ENCODE peak calls at places on chromosomes 3 and 15, in five cellular contexts. K is mammary epithelial cell, W is HAP-1, Y is left ventricle myocardium inferior, X is lower lobe of right lung. J is an unnamed sample.

GRCh38 chr3:148797822-148798221 is 29.8 kb upstream of the CPB1 start:
- DNase-seq in Y (no peak), K (no peak), X (no peak), W (no peak), J (no peak)

GRCh38 chr3:195895900-195896360 is 12.4 kb downstream of the TNK2 start:
- DNase-seq in Y (peak; percentile 74), K (peak; percentile 51), W (peak; percentile 65), X (peak; percentile 88), J (peak; percentile 71)

GRCh38 chr3:50274371-50275104 is 4.3 kb upstream of the LSMEM2 start:
- DNase-seq in W (peak; percentile 87), K (peak; percentile 56), Y (peak; percentile 63), X (peak; percentile 83), J (peak; percentile 79)

GRCh38 chr15:21261396-21261964 is 178.8 kb downstream of the POTEB3 start:
- DNase-seq in W (no peak), X (peak; percentile 56), K (peak; percentile 4), Y (peak; percentile 22), J (no peak)

GRCh38 chr3:99118381-99118780 is 216.9 kb upstream of the DCBLD2 start:
- DNase-seq in X (no peak), K (no peak), W (no peak), Y (no peak), J (no peak)

GRCh38 chr15:71052356-71052755 is 62.9 kb upstream of the THSD4 start:
- DNase-seq in X (no peak), W (no peak), Y (no peak), K (peak; percentile 94), J (no peak)

GRCh38 chr3:128280466-128281455 is 127.5 kb downstream of the EEFSEC start:
- DNase-seq in W (peak; percentile 42), Y (no peak), X (no peak), K (no peak), J (no peak)

GRCh38 chr3:111521881-111522280 is 20.1 kb upstream of the CD96 start:
- DNase-seq in X (no peak), K (no peak), W (no peak), Y (no peak), J (no peak)

GRCh38 chr3:3801510-3801841 is 2.2 kb downstream of the LRRN1 start:
- DNase-seq in X (no peak), K (no peak), W (peak; percentile 75), Y (no peak), J (no peak)

GRCh38 chr3:33061782-33062181 is 35.2 kb downstream of the GLB1 start:
- DNase-seq in Y (no peak), X (no peak), K (no peak), W (no peak), J (no peak)

GRCh38 chr3:194871143-194871863 is 185.6 kb downstream of the FAM43A start:
- DNase-seq in X (peak; percentile 61), K (peak; percentile 88), W (peak; percentile 53), Y (peak; percentile 53), J (no peak)

GRCh38 chr15:91021516-91022074 is 799 bp downstream of the VPS33B start:
- DNase-seq in K (peak; percentile 39), X (no peak), W (no peak), Y (no peak), J (no peak)

GRCh38 chr3:159185443-159186050 is 383.7 kb downstream of the MFSD1 start:
- DNase-seq in K (no peak), W (no peak), Y (no peak), X (no peak), J (no peak)

GRCh38 chr15:66673410-66674322 is 28.4 kb upstream of the SMAD6 start:
- DNase-seq in Y (peak; percentile 29), K (no peak), X (peak; percentile 79), W (peak; percentile 90), J (no peak)

GRCh38 chr3:34011171-34012101 is 213.0 kb downstream of the PDCD6IP start:
- DNase-seq in K (no peak), W (peak; percentile 21), Y (no peak), X (no peak), J (no peak)

GRCh38 chr3:147400111-147400510 is 6.2 kb downstream of the ZIC4 start:
- DNase-seq in Y (no peak), X (no peak), K (no peak), W (no peak), J (no peak)

GRCh38 chr3:141769171-141769894 is 6.1 kb downstream of the GRK7 start:
- DNase-seq in X (no peak), W (peak; percentile 46), K (no peak), Y (no peak), J (no peak)

GRCh38 chr3:130839815-130840214 is 54.1 kb upstream of the ATP2C1 start:
- DNase-seq in Y (no peak), K (no peak), W (peak; percentile 26), X (no peak), J (peak; percentile 62)

GRCh38 chr15:60370804-60371700 is 26.7 kb downstream of the ANXA2 start:
- DNase-seq in K (peak; percentile 95), X (no peak), Y (peak; percentile 48), W (peak; percentile 48), J (no peak)

GRCh38 chr3:183306798-183307671 is 54.0 kb downstream of the B3GNT5 start:
- DNase-seq in Y (peak; percentile 70), W (no peak), K (peak; percentile 54), X (peak; percentile 91), J (peak; percentile 92)

GRCh38 chr3:183310936-183311335 is 57.9 kb downstream of the B3GNT5 start:
- DNase-seq in Y (no peak), K (no peak), X (no peak), W (no peak), J (no peak)

GRCh38 chr3:183307749-183308148 is 54.7 kb downstream of the B3GNT5 start:
- DNase-seq in W (no peak), X (no peak), K (no peak), Y (no peak), J (no peak)

GRCh38 chr3:183309276-183309675 is 56.2 kb downstream of the B3GNT5 start:
- DNase-seq in W (no peak), X (no peak), Y (peak; percentile 62), K (no peak), J (no peak)

GRCh38 chr3:183308746-183309145 is 55.7 kb downstream of the B3GNT5 start:
- DNase-seq in W (no peak), Y (no peak), X (no peak), K (no peak), J (no peak)
- H3K4me3 ChIP-seq in W (no peak overlapping the region), Y (no peak overlapping the region), X (no peak overlapping the region), K (no peak overlapping the region), J (no peak overlapping the region)

GRCh38 chr15:74960286-74960685 is 3.7 kb upstream of the RPP25 start:
- DNase-seq in W (no peak), K (no peak), Y (no peak), X (no peak), J (no peak)

GRCh38 chr15:74958908-74959642 is 2.5 kb upstream of the RPP25 start:
- DNase-seq in W (peak; percentile 74), K (no peak), X (no peak), Y (no peak), J (no peak)

GRCh38 chr15:74958320-74958907 is 1.8 kb upstream of the RPP25 start:
- DNase-seq in Y (peak; percentile 68), W (peak; percentile 67), K (no peak), X (peak; percentile 81), J (no peak)

GRCh38 chr15:74960995-74961588 is 4.5 kb upstream of the RPP25 start:
- DNase-seq in W (no peak), Y (no peak), K (no peak), X (no peak), J (no peak)

GRCh38 chr15:74959643-74959939 is 3.0 kb upstream of the RPP25 start:
- DNase-seq in W (no peak), K (no peak), X (no peak), Y (no peak), J (no peak)
- H3K4me3 ChIP-seq in W (no peak overlapping the region), K (no peak overlapping the region), X (no peak overlapping the region), Y (peak overlapping the region; percentile 81), J (no peak overlapping the region)

DNA sequence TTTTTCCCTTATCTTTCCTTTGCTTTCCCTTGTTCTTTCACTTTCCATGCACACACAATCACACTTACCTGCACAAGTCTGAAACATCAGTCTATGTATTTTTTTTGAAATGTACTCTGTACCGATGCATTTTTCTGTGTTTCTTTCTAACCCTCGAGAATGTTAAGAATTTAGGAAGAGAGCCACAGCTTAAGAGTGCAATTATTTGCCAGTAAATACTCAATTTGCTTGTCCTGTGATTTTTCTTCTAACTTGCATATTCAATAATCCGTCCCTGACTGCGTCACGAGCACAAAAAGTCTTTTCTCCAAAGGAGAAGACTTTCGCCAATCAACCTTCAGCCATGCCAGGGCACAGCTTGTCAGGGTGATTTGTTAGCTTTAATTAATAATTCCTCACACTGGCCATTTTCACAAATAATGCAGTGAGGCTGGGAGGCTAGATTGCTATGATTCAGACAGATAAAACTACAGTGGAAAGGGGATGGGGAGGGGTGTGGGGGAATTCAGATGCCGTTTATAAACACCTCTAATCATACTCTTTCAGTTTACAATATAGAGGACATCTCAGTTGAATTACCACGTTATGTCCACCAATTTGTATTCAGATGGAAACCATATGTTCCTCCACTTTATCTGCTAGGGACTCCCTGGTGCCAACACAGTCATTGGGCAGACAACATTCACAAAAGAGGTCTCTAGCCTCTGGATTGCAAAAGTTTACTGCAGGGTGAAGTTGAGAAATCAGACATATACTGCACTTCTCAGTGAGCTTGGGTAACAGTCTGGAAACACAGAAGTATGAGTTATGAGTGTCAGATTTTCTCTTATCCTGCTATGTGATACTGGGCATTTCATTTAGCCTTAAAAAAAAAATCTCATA is 388.0 kb downstream of the ZBTB20 start:
- DNase-seq in K (peak; percentile 68), Y (no peak), X (no peak), W (peak; percentile 31), J (peak; percentile 1)
- H3K4me3 ChIP-seq in K (peak overlapping the region; percentile 51), Y (peak overlapping the region; percentile 51), X (peak overlapping the region; percentile 41), W (peak overlapping the region; percentile 22), J (no peak overlapping the region)

GRCh38 chr3:8519774-8520448 is 18.3 kb downstream of the LMCD1 start:
- DNase-seq in W (peak; percentile 20), Y (no peak), X (no peak), K (no peak), J (no peak)
- H3K4me3 ChIP-seq in W (no peak overlapping the region), Y (no peak overlapping the region), X (no peak overlapping the region), K (no peak overlapping the region), J (no peak overlapping the region)

J was measured in HL-60.